ENCODE peak calls at places on chromosomes 4 and X, in seven cellular contexts. H, P, S, C, A, X and J are unnamed samples.

GRCh38 chr4:41369680-41370079 is 113.0 kb downstream of the UCHL1 start:
- DNase-seq in C (no peak), P (no peak), A (no peak), H (no peak), X (no peak), S (no peak), J (no peak)

GRCh38 chr4:4486969-4487368 is 54.9 kb downstream of the STX18 start:
- DNase-seq in H (peak; percentile 82), A (no peak), S (no peak), X (no peak), C (no peak), P (no peak), J (no peak)

GRCh38 chr4:104394409-104394813 is 100.3 kb downstream of the CXXC4 start:
- DNase-seq in C (peak; percentile 10), A (no peak), X (no peak), P (no peak), H (no peak), S (no peak), J (no peak)

GRCh38 chr4:95979961-95980876 is 140.3 kb downstream of the PDHA2 start:
- DNase-seq in S (no peak), X (no peak), C (no peak), H (no peak), A (no peak), P (no peak), J (no peak)

GRCh38 chrX:127306262-127306661 is 486.7 kb downstream of the PRR32 start:
- DNase-seq in A (no peak), X (no peak), C (no peak), H (no peak), P (no peak), S (no peak), J (no peak)

GRCh38 chrX:13863326-13863725 is 46.4 kb upstream of the GPM6B start:
- DNase-seq in P (no peak), H (no peak), A (no peak), S (no peak), C (no peak), X (no peak), J (no peak)

GRCh38 chr4:6969826-6970800 is 60.5 kb downstream of the TBC1D14 start:
- DNase-seq in S (no peak), H (no peak), X (no peak), P (no peak), A (peak; percentile 57), C (no peak), J (no peak)

GRCh38 chr4:147052361-147052760 is 106.7 kb upstream of the TTC29 start:
- DNase-seq in S (no peak), X (no peak), C (no peak), H (no peak), A (no peak), P (no peak), J (no peak)

GRCh38 chr4:184514121-184514988 is 40.0 kb upstream of the IRF2 start:
- DNase-seq in H (no peak), P (no peak), C (peak; percentile 35), S (peak; percentile 67), A (peak; percentile 94), X (no peak), J (no peak)

GRCh38 chrX:13742397-13743176 is 8.0 kb downstream of the OFD1 start:
- DNase-seq in P (no peak), A (peak; percentile 91), X (no peak), H (peak; percentile 21), C (no peak), S (no peak), J (no peak)

GRCh38 chrX:73337366-73337765 is 109.5 kb upstream of the CDX4 start:
- DNase-seq in C (no peak), A (no peak), P (no peak), S (no peak), H (no peak), X (no peak), J (no peak)

GRCh38 chr4:6987566-6987920 is 55.6 kb upstream of the TADA2B start:
- DNase-seq in P (no peak), H (no peak), X (no peak), A (no peak), C (no peak), S (peak; percentile 56), J (no peak)

GRCh38 chr4:107562306-107562705 is 157.7 kb downstream of the PAPSS1 start:
- DNase-seq in X (no peak), A (no peak), P (no peak), H (no peak), S (no peak), C (no peak), J (no peak)

GRCh38 chrX:13367950-13368349 is 48.1 kb upstream of the ATXN3L start:
- DNase-seq in S (no peak), C (no peak), H (no peak), P (no peak), A (no peak), X (no peak), J (no peak)

GRCh38 chr4:152946460-152946859 is 10.3 kb downstream of the FHDC1 start:
- DNase-seq in S (no peak), H (no peak), C (no peak), X (no peak), P (no peak), A (no peak), J (no peak)

GRCh38 chrX:77275392-77275791 is 171.8 kb upstream of the FGF16 start:
- DNase-seq in S (no peak), H (no peak), C (no peak), A (no peak), X (no peak), P (no peak), J (no peak)

GRCh38 chrX:103017542-103017941 is 46.4 kb downstream of the BEX1 start:
- DNase-seq in H (no peak), S (no peak), X (no peak), C (no peak), P (no peak), A (no peak), J (no peak)

GRCh38 chrX:107826286-107827136 is 845 bp downstream of the MID2 start:
- DNase-seq in A (no peak), P (no peak), S (peak; percentile 1), C (peak; percentile 63), H (no peak), X (no peak), J (no peak)

GRCh38 chrX:48589482-48590162 is 7.7 kb upstream of the WDR13 start:
- DNase-seq in X (no peak), S (peak; percentile 44), H (no peak), C (no peak), A (no peak), P (no peak), J (no peak)

GRCh38 chr4:12123709-12124108 is 695.0 kb upstream of the HS3ST1 start:
- DNase-seq in A (no peak), P (no peak), X (no peak), H (no peak), S (no peak), C (no peak), J (no peak)

GRCh38 chrX:2626750-2627149 is 64.3 kb upstream of the CD99 start:
- DNase-seq in A (no peak), X (no peak), S (no peak), H (no peak), C (no peak), P (no peak), J (no peak)

GRCh38 chr4:10623241-10623640 is 61.3 kb downstream of the CLNK start:
- DNase-seq in H (no peak), X (no peak), P (no peak), S (no peak), C (no peak), A (no peak), J (no peak)

GRCh38 chr4:122666527-122667245 is 45.8 kb upstream of the IL21 start:
- DNase-seq in C (no peak), X (no peak), A (no peak), H (no peak), S (no peak), P (peak; percentile 52), J (no peak)

GRCh38 chrX:23980063-23980462 is 46.9 kb downstream of the KLHL15 start:
- DNase-seq in X (no peak), S (no peak), H (no peak), C (no peak), A (no peak), P (no peak), J (peak; percentile 23)

GRCh38 chrX:71586929-71587328 is 8.7 kb downstream of the GCNA start:
- DNase-seq in P (no peak), X (no peak), A (no peak), C (no peak), H (peak; percentile 69), S (no peak), J (no peak)

GRCh38 chrX:107398115-107398514 is 51.3 kb upstream of the FRMPD3 start:
- DNase-seq in A (no peak), P (no peak), C (no peak), X (no peak), S (no peak), H (no peak), J (no peak)

GRCh38 chrX:17788439-17788838 is 51.1 kb downstream of the SCML1 start:
- DNase-seq in C (peak; percentile 80), A (no peak), P (peak; percentile 10), X (peak; percentile 19), H (peak; percentile 5), S (peak; percentile 52), J (peak; percentile 56)

GRCh38 chrX:23864719-23865349 is 42.9 kb downstream of the APOO start:
- DNase-seq in P (no peak), C (no peak), S (no peak), X (no peak), A (no peak), H (no peak), J (no peak)

GRCh38 chr4:15781427-15782095 is 3.4 kb downstream of the CD38 start:
- DNase-seq in C (no peak), P (no peak), A (peak; percentile 68), X (no peak), H (no peak), S (no peak), J (no peak)

DNA sequence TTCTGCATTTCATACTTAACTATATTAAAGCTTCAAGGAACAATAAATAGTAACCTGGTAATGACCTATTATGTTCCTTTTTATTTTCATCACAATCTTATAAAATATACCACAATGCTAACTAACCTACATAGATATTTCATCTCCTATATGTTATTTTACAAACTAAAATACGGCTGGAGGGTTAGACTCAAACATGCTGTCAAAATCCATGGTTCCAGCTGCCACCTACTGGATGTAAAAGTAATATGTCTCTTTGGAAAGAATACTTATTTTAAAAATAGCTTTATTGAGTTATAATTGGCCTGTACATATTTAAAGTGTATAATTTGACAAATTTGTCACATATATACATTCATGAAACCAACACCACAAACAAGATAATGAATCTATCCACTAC is 15.0 kb downstream of the RGN start:
- DNase-seq in S (peak; percentile 38), H (no peak), C (peak; percentile 26), X (no peak), P (peak; percentile 10), A (no peak), J (peak; percentile 16)
- TF ChIP-seq JUND in S (no peak), H (no peak), C (no peak), X (no peak), P (no peak), A (no peak), J (no peak)

GRCh38 chr4:52290468-52290867 is 239.4 kb downstream of the SPATA18 start:
- DNase-seq in P (no peak), X (no peak), H (no peak), C (no peak), A (no peak), S (no peak), J (no peak)
- TF ChIP-seq JUND in P (no peak), X (no peak), H (no peak), C (no peak), A (no peak), S (no peak), J (no peak)

GRCh38 chrX:39843318-39843717 is 254.4 kb downstream of the BCOR start:
- DNase-seq in H (no peak), A (no peak), C (no peak), S (no peak), P (no peak), X (no peak), J (no peak)
- TF ChIP-seq JUND in H (no peak), A (no peak), C (no peak), S (no peak), P (no peak), X (no peak), J (no peak)

GRCh38 chr4:186458050-186458449 is 97.3 kb downstream of the MTNR1A start:
- DNase-seq in S (no peak), X (no peak), H (no peak), P (no peak), C (no peak), A (no peak), J (no peak)
- TF ChIP-seq JUND in S (no peak), X (no peak), H (no peak), P (no peak), C (no peak), A (no peak), J (no peak)